ENCODE peak calls at places on chromosomes 1 and 21, in seven cellular contexts. Q is activated gamma-delta T cell; I is activated T-helper 1 cell treated with Interleukin-2 at 50 U/mL for 16 hours; L is AG08396; D is stimulated activated CD4-positive, alpha-beta T cell treated with anti-CD3 and anti-CD28 coated beads, Interleukin-1b, Interleukin-23, amount 100 ng/mL, for 1 hour; J is amniotic stem cell; W is stimulated activated CD8-positive, alpha-beta memory T cell treated with anti-CD3 and anti-CD28 coated beads, Interleukin-4, amount 100 ng/mL, for 24 hours. M is an unnamed sample.

GRCh38 chr1:225554216-225554812 is 98.6 kb downstream of the ENAH start:
- DNase-seq in D (no peak), J (no peak), L (no peak), Q (no peak), W (no peak), I (no peak), M (no peak)

GRCh38 chr1:100070201-100070939 is 62.4 kb downstream of the SASS6 start:
- DNase-seq in L (no peak), J (no peak), Q (no peak), W (no peak), D (no peak), I (no peak), M (no peak)

GRCh38 chr1:206430031-206430983 is 40.0 kb upstream of the IKBKE start:
- DNase-seq in L (peak), W (no peak), Q (no peak), J (peak), D (no peak), I (no peak), M (no peak)

GRCh38 chr1:91727763-91728162 is 158.2 kb downstream of the TGFBR3 start:
- DNase-seq in W (no peak), J (no peak), L (no peak), D (no peak), I (no peak), Q (no peak), M (no peak)

GRCh38 chr1:81834921-81835698 is 34.4 kb downstream of the ADGRL2 start:
- DNase-seq in Q (no peak), I (no peak), L (no peak), J (no peak), D (no peak), W (no peak), M (no peak)

GRCh38 chr1:69858534-69858933 is 290.8 kb downstream of the LRRC7 start:
- DNase-seq in L (no peak), W (no peak), Q (no peak), I (no peak), J (no peak), D (no peak), M (no peak)

GRCh38 chr21:28142692-28143091 is 850.0 kb downstream of the LTN1 start:
- DNase-seq in I (no peak), W (no peak), Q (no peak), L (peak), J (peak), D (no peak), M (no peak)

GRCh38 chr1:25608488-25609178 is 8.0 kb upstream of the MAN1C1 start:
- DNase-seq in Q (no peak), D (peak), W (peak), L (peak), J (peak), I (peak), M (peak)

GRCh38 chr1:31843506-31843905 is 27.7 kb upstream of the SPOCD1 start:
- DNase-seq in D (no peak), I (no peak), W (no peak), L (peak), J (peak), Q (no peak), M (no peak)

GRCh38 chr1:26353976-26354820 is at the start of gene CRYBG2:
- DNase-seq in J (no peak), W (no peak), L (no peak), D (no peak), Q (no peak), I (no peak), M (no peak)

GRCh38 chr1:221856188-221857093 is 114.6 kb upstream of the DUSP10 start:
- DNase-seq in Q (no peak), W (no peak), I (no peak), D (no peak), L (no peak), J (no peak), M (no peak)

GRCh38 chr21:8991088-8991907 is 1530.1 kb upstream of the TPTE start:
- DNase-seq in L (no peak), Q (no peak), J (no peak), I (no peak), W (no peak), D (no peak), M (no peak)

GRCh38 chr1:8121261-8122159 is 95.4 kb upstream of the ERRFI1 start:
- DNase-seq in Q (no peak), J (no peak), W (no peak), D (no peak), I (no peak), L (peak), M (no peak)

GRCh38 chr1:246631426-246631825 is 65.2 kb downstream of the CNST start:
- DNase-seq in J (peak), I (no peak), Q (no peak), D (no peak), W (no peak), L (peak), M (no peak)

GRCh38 chr1:222817529-222817928 is 2.7 kb downstream of the DISP1 start:
- DNase-seq in J (peak), Q (no peak), W (no peak), L (peak), D (no peak), I (no peak), M (no peak)

GRCh38 chr1:203316626-203317093 is 11.3 kb downstream of the BTG2 start:
- DNase-seq in D (no peak), L (no peak), Q (no peak), I (no peak), W (no peak), J (no peak), M (no peak)

GRCh38 chr21:34878501-34878900 is 170.6 kb downstream of the RUNX1 start:
- DNase-seq in D (no peak), I (no peak), L (no peak), J (no peak), Q (no peak), W (no peak), M (no peak)

GRCh38 chr1:114152211-114153050 is 1.2 kb downstream of the SYT6 start:
- DNase-seq in D (no peak), J (peak), L (peak), I (no peak), W (no peak), Q (no peak), M (no peak)

GRCh38 chr1:168256164-168256563 is 24.5 kb upstream of the TBX19 start:
- DNase-seq in L (no peak), D (no peak), J (no peak), I (no peak), W (no peak), Q (no peak), M (no peak)

GRCh38 chr1:162676767-162677166 is 44.5 kb downstream of the DDR2 start:
- DNase-seq in Q (no peak), D (no peak), I (no peak), J (no peak), L (no peak), W (no peak), M (no peak)

GRCh38 chr1:23742670-23743286 is 493 bp upstream of the ELOA start:
- DNase-seq in L (no peak), Q (no peak), D (peak), I (no peak), J (no peak), W (no peak), M (no peak)

GRCh38 chr1:15406911-15407559 is 2.7 kb upstream of the EFHD2 start:
- DNase-seq in D (no peak), J (peak), I (no peak), W (no peak), L (peak), Q (no peak), M (no peak)

GRCh38 chr1:12275370-12275769 is 45.5 kb downstream of the VPS13D start:
- DNase-seq in D (peak), Q (no peak), W (peak), J (no peak), I (peak), L (peak), M (peak)

GRCh38 chr1:228310162-228310792 is 96.4 kb downstream of the TRIM11 start:
- DNase-seq in J (no peak), L (no peak), I (no peak), W (no peak), Q (no peak), D (no peak), M (no peak)

GRCh38 chr1:194568610-194569009 is 1382.2 kb upstream of the B3GALT2 start:
- DNase-seq in W (no peak), I (no peak), Q (no peak), D (no peak), L (no peak), J (no peak), M (no peak)

GRCh38 chr1:235105051-235106043 is 23.3 kb downstream of the TOMM20 start:
- DNase-seq in W (no peak), J (no peak), L (no peak), Q (no peak), D (no peak), I (no peak), M (no peak)

GRCh38 chr1:163399976-163400375 is 78.2 kb downstream of the NUF2 start:
- DNase-seq in W (no peak), J (no peak), L (no peak), Q (no peak), I (no peak), D (no peak), M (no peak)

GRCh38 chr1:246566808-246567154 is 525 bp downstream of the CNST start:
- DNase-seq in I (no peak), J (no peak), W (peak), D (no peak), L (peak), Q (no peak), M (peak)

GRCh38 chr21:17270234-17270633 is 242.6 kb upstream of the CXADR start:
- DNase-seq in I (no peak), L (peak), W (no peak), Q (no peak), J (no peak), D (no peak), M (no peak)

GRCh38 chr1:67515324-67516080 is 85.3 kb upstream of the SERBP1 start:
- DNase-seq in D (no peak), L (no peak), J (no peak), W (no peak), Q (no peak), I (no peak), M (no peak)

GRCh38 chr1:94720091-94720793 is 99.9 kb upstream of the SLC44A3 start:
- DNase-seq in L (no peak), W (no peak), D (no peak), I (no peak), Q (no peak), J (no peak), M (no peak)

GRCh38 chr1:55718758-55719671 is 503.9 kb upstream of the USP24 start:
- DNase-seq in L (peak), W (no peak), D (no peak), J (peak), I (no peak), Q (no peak), M (no peak)

GRCh38 chr1:219826290-219826689 is 102.1 kb downstream of the SLC30A10 start:
- DNase-seq in W (no peak), J (no peak), D (no peak), I (no peak), Q (no peak), L (no peak), M (no peak)

GRCh38 chr1:48674641-48675040 is 102.0 kb downstream of the BEND5 start:
- DNase-seq in D (no peak), J (no peak), I (no peak), L (peak), W (no peak), Q (no peak), M (no peak)